ENCODE peak calls at places on chromosomes 11 and 22, in six cellular contexts. Q, L, R, S, H and U are unnamed samples.

GRCh38 chr11:63762662-63763505 is 5.7 kb downstream of the ZFTA start:
- DNase-seq in R (no peak), L (no peak), Q (no peak), S (no peak), H (peak; percentile 71), U (peak; percentile 58)

GRCh38 chr11:119673389-119674336 is 55.3 kb downstream of the NECTIN1 start:
- DNase-seq in R (no peak), Q (no peak), L (no peak), H (no peak), S (no peak), U (peak; percentile 51)

GRCh38 chr11:122745111-122745510 is 89.6 kb downstream of the UBASH3B start:
- DNase-seq in Q (no peak), L (no peak), R (no peak), H (no peak), S (no peak), U (no peak)

GRCh38 chr22:35327690-35328471 is 28.2 kb downstream of the TOM1 start:
- DNase-seq in S (no peak), R (no peak), H (no peak), Q (no peak), L (no peak), U (no peak)

GRCh38 chr11:66020618-66021357 is 5.5 kb downstream of the CATSPER1 start:
- DNase-seq in S (peak; percentile 25), H (no peak), Q (no peak), L (peak; percentile 67), R (no peak), U (no peak)

GRCh38 chr22:39283312-39284141 is 35.9 kb downstream of the RPL3 start:
- DNase-seq in H (no peak), R (no peak), Q (no peak), L (no peak), S (no peak), U (no peak)

GRCh38 chr11:120914021-120914420 is 109.9 kb upstream of the TBCEL start:
- DNase-seq in Q (no peak), S (no peak), R (no peak), H (no peak), L (no peak), U (peak; percentile 94)

GRCh38 chr11:59802639-59803176 is 7.9 kb downstream of the MRPL16 start:
- DNase-seq in L (no peak), R (no peak), H (peak; percentile 4), Q (no peak), S (peak; percentile 8), U (peak; percentile 57)

GRCh38 chr11:64933935-64934693 is 1.6 kb downstream of the GPHA2 start:
- DNase-seq in L (no peak), Q (no peak), H (no peak), S (no peak), R (no peak), U (no peak)

GRCh38 chr11:100687630-100688395 is 725 bp downstream of the ARHGAP42 start:
- DNase-seq in L (no peak), R (no peak), H (peak; percentile 70), S (peak; percentile 52), Q (peak; percentile 52), U (peak; percentile 29)

GRCh38 chr11:35148163-35148562 is 9.2 kb downstream of the CD44 start:
- DNase-seq in R (peak; percentile 15), Q (no peak), L (no peak), S (no peak), H (no peak), U (no peak)

GRCh38 chr11:69926376-69927050 is 107.3 kb upstream of the FGF3 start:
- DNase-seq in R (no peak), S (no peak), H (no peak), L (no peak), Q (no peak), U (no peak)